ENCODE peak calls at places on chromosomes 6 and 20, in eight cellular contexts. K is H54; V is fibroblast of lung; I is central memory CD4-positive, alpha-beta T cell; D is ELR; G is progenitor cell of endocrine pancreas; T is stimulated activated CD8-positive, alpha-beta memory T cell treated with anti-CD3 and anti-CD28 coated beads, Interleukin-15, amount 100 ng/mL, for 24 hours; A is GM10248. M is an unnamed sample.

GRCh38 chr20:35698298-35699126 is 640 bp downstream of the NFS1 start:
- DNase-seq in K (no peak), V (no peak), I (no peak), D (peak; percentile 40), G (no peak), T (no peak), A (no peak), M (no peak)

GRCh38 chr20:17036546-17036945 is 190.3 kb upstream of the PCSK2 start:
- DNase-seq in K (no peak), V (no peak), I (no peak), D (no peak), G (no peak), T (no peak), A (no peak), M (no peak)

GRCh38 chr6:28719275-28719940 is 193.7 kb downstream of the GPX5 start:
- DNase-seq in K (no peak), V (no peak), I (no peak), D (peak; percentile 81), G (no peak), T (peak; percentile 11), A (no peak), M (no peak)

GRCh38 chr6:157314705-157315321 is 8.5 kb downstream of the TMEM242 start:
- DNase-seq in K (no peak), V (peak; percentile 91), I (peak; percentile 49), D (peak; percentile 86), G (no peak), T (no peak), A (peak; percentile 70), M (no peak)

GRCh38 chr6:36874016-36874442 is 574 bp downstream of the PPIL1 start:
- DNase-seq in K (no peak), V (no peak), I (no peak), D (peak; percentile 32), G (no peak), T (no peak), A (no peak), M (no peak)

GRCh38 chr20:33640287-33640686 is 21.8 kb upstream of the C20orf144 start:
- DNase-seq in K (no peak), V (peak; percentile 11), I (no peak), D (peak; percentile 19), G (no peak), T (no peak), A (no peak), M (no peak)

GRCh38 chr20:7497985-7498384 is 442.3 kb downstream of the HAO1 start:
- DNase-seq in K (peak; percentile 19), V (no peak), I (no peak), D (peak; percentile 93), G (no peak), T (no peak), A (no peak), M (no peak)

GRCh38 chr6:170139531-170139930 is 151.3 kb downstream of the DLL1 start:
- DNase-seq in K (no peak), V (no peak), I (no peak), D (no peak), G (no peak), T (no peak), A (no peak), M (no peak)

GRCh38 chr6:169368200-169368599 is 114.6 kb upstream of the THBS2 start:
- DNase-seq in K (no peak), V (no peak), I (no peak), D (no peak), G (no peak), T (no peak), A (no peak), M (no peak)

GRCh38 chr20:57398231-57398821 is 7.1 kb downstream of the RBM38 start:
- DNase-seq in K (no peak), V (no peak), I (peak; percentile 95), D (no peak), G (no peak), T (peak; percentile 58), A (peak; percentile 85), M (peak; percentile 78)

GRCh38 chr6:160279850-160280249 is 21.2 kb upstream of the SLC22A2 start:
- DNase-seq in K (no peak), V (peak; percentile 16), I (no peak), D (peak; percentile 74), G (no peak), T (no peak), A (no peak), M (no peak)

GRCh38 chr6:15089569-15090144 is 156.2 kb upstream of the JARID2 start:
- DNase-seq in K (no peak), V (no peak), I (no peak), D (no peak), G (no peak), T (no peak), A (no peak), M (no peak)

GRCh38 chr20:22127587-22127986 is 422.1 kb downstream of the PAX1 start:
- DNase-seq in K (no peak), V (no peak), I (no peak), D (no peak), G (no peak), T (no peak), A (no peak), M (no peak)

GRCh38 chr6:2542858-2543218 is 207.9 kb downstream of the MYLK4 start:
- DNase-seq in K (no peak), V (peak; percentile 92), I (peak; percentile 76), D (peak; percentile 51), G (no peak), T (no peak), A (peak; percentile 28), M (no peak)

GRCh38 chr6:107235521-107235920 is 120.2 kb upstream of the BEND3 start:
- DNase-seq in K (no peak), V (peak; percentile 65), I (no peak), D (no peak), G (no peak), T (no peak), A (no peak), M (no peak)

GRCh38 chr20:42846784-42847490 is 342.8 kb downstream of the PTPRT start:
- DNase-seq in K (no peak), V (no peak), I (no peak), D (no peak), G (no peak), T (no peak), A (no peak), M (no peak)

GRCh38 chr6:139135578-139136545 is 982 bp downstream of the HECA start:
- DNase-seq in K (peak; percentile 16), V (peak; percentile 42), I (peak; percentile 72), D (peak; percentile 52), G (peak; percentile 30), T (no peak), A (peak; percentile 43), M (peak; percentile 70)

GRCh38 chr6:149452062-149452939 is 32.5 kb downstream of the ZC3H12D start:
- DNase-seq in K (no peak), V (no peak), I (no peak), D (no peak), G (no peak), T (no peak), A (no peak), M (no peak)

GRCh38 chr6:36717871-36718540 is 20.4 kb downstream of the RAB44 start:
- DNase-seq in K (no peak), V (no peak), I (no peak), D (no peak), G (no peak), T (no peak), A (no peak), M (no peak)

GRCh38 chr6:159062564-159062945 is 17.8 kb upstream of the TAGAP start:
- DNase-seq in K (no peak), V (no peak), I (peak; percentile 81), D (no peak), G (no peak), T (no peak), A (peak; percentile 30), M (no peak)

GRCh38 chr6:15763827-15764226 is 101.0 kb upstream of the DTNBP1 start:
- DNase-seq in K (no peak), V (peak; percentile 44), I (no peak), D (peak; percentile 38), G (no peak), T (no peak), A (no peak), M (no peak)

GRCh38 chr6:143176090-143177021 is 115.7 kb downstream of the AIG1 start:
- DNase-seq in K (no peak), V (peak; percentile 63), I (no peak), D (peak; percentile 95), G (no peak), T (no peak), A (no peak), M (no peak)

GRCh38 chr6:73109659-73110058 is 115.6 kb downstream of the KHDC1L start:
- DNase-seq in K (no peak), V (no peak), I (no peak), D (no peak), G (no peak), T (no peak), A (no peak), M (no peak)

GRCh38 chr20:60395993-60396392 is 437.8 kb downstream of the CDH26 start:
- DNase-seq in K (no peak), V (no peak), I (no peak), D (no peak), G (no peak), T (no peak), A (no peak), M (no peak)

GRCh38 chr6:55069132-55069781 is 105.1 kb upstream of the HCRTR2 start:
- DNase-seq in K (peak; percentile 9), V (peak; percentile 81), I (no peak), D (peak; percentile 77), G (no peak), T (no peak), A (no peak), M (no peak)

GRCh38 chr6:69622230-69622629 is 174.6 kb downstream of the LMBRD1 start:
- DNase-seq in K (no peak), V (no peak), I (no peak), D (no peak), G (no peak), T (no peak), A (no peak), M (no peak)

M was measured in activated B cell treated with CpG ODN at 0.5 μM for 24 hours.